ENCODE peak calls at places on chromosomes 7 and 10, in eight cellular contexts. C is HCT116, F is NB4, S is astrocyte, N is progenitor cell of endocrine pancreas, Q is left ventricle myocardium inferior, R is GM23338, K is astrocyte of the cerebellum. D is an unnamed sample.

GRCh38 chr10:62044569-62044968 is 143.1 kb downstream of the ARID5B start:
- DNase-seq in C (no peak), F (no peak), S (no peak), N (no peak), Q (no peak), R (no peak), K (no peak), D (no peak)

GRCh38 chr7:125085084-125085483 is 155.5 kb upstream of the POT1 start:
- DNase-seq in C (no peak), F (no peak), S (no peak), N (no peak), Q (no peak), R (no peak), K (no peak), D (no peak)

GRCh38 chr7:40545739-40546138 is 410.9 kb downstream of the SUGCT start:
- DNase-seq in C (no peak), F (no peak), S (no peak), N (no peak), Q (no peak), R (no peak), K (no peak), D (no peak)

GRCh38 chr10:6624392-6624791 is 44.3 kb upstream of the PRKCQ start:
- DNase-seq in C (no peak), F (no peak), S (no peak), N (no peak), Q (no peak), R (no peak), K (no peak), D (no peak)

GRCh38 chr10:36462194-36462593 is 663.2 kb upstream of the ANKRD30A start:
- DNase-seq in C (no peak), F (no peak), S (no peak), N (no peak), Q (no peak), R (no peak), K (no peak), D (no peak)

GRCh38 chr7:126424985-126425384 is 827.8 kb downstream of the GRM8 start:
- DNase-seq in C (no peak), F (no peak), S (no peak), N (no peak), Q (no peak), R (no peak), K (no peak), D (no peak)

GRCh38 chr7:55970561-55970960 is 6.2 kb downstream of the NIPSNAP2 start:
- DNase-seq in C (no peak), F (no peak), S (no peak), N (no peak), Q (no peak), R (no peak), K (no peak), D (no peak)

GRCh38 chr7:2996141-2996540 is 47.5 kb downstream of the CARD11 start:
- DNase-seq in C (no peak), F (no peak), S (no peak), N (no peak), Q (no peak), R (no peak), K (no peak), D (no peak)

DNA sequence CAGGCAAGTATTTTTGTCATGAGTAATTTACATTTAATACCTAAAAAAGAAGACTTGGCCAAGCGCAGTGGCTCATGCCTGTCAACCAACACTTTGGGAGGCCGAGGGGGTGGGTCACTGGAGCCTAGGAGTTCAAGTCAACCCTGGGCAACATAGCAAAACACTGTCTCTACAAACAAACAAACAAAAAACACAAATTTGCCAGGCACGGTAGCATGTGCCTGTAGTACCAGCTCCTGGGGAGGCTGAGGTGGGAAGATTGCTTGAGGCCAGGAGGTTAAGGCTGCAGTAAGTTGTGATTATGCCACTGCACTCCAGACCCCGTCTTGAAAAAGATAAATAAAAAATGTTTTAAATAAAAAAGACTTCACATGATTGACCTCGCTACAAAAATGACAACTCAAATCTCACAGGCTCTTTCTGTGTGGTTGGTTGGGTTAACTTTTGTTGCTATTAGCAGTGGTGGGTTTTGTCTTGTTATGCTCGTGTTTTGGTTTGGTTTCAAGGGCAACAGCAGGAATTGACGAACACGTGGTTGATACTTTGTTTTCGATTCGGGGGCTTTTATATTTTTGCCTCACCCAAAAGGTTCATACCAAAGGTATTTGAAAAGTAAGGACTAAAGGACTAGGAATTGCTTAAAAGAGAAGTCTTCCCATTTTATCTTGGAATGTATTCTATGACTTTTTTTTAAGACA is 227.2 kb upstream of the MKLN1 start:
- DNase-seq in C (no peak), F (no peak), S (no peak), N (no peak), Q (no peak), R (no peak), K (no peak), D (no peak)
- TF ChIP-seq CTCF in C (no peak), F (no peak), S (no peak), N (no peak), Q (no peak), R (no peak), K (no peak), D (no peak)

DNA sequence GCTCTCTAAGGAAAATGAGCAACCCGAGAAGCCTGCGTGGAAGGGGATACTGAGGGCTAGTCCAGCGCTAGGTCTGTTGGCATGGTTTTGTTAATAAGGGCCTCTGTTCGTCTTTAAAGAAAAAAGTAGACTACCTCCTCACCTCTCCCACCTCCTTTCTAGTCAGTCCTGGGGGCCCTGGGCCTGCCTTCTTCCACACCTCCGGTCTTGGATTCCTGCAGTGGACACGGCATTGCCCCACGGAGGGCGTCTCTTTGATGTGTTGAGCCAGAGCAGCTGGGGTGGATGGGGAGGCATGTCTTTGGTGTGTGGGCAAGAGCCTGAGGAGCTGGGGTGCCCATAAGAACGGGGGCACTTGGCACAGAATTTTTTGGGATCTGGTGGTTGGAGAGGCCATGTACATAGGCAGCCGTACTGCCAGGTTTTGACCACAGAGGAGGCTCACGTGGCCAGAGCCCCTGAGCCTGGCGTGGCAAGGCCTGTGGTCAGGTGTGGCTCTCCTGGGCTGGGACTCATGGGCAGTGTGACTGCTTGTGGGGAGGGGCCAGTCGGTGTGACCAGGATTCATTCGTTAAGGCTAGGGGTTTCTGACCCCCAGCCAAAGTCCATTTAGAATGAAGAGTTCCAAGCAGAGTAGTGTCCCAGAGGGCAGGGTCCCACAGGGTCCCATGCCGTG is 38.1 kb downstream of the AGAP3 start:
- DNase-seq in C (no peak), F (no peak), S (no peak), N (no peak), Q (no peak), R (no peak), K (no peak), D (no peak)
- TF ChIP-seq CTCF in C (no peak), F (no peak), S (no peak), N (no peak), Q (no peak), R (no peak), K (no peak), D (no peak)

GRCh38 chr7:91266067-91266930 is 2.1 kb downstream of the FZD1 start:
- DNase-seq in C (no peak), F (no peak), S (peak; percentile 20), N (no peak), Q (peak; percentile 25), R (peak; percentile 45), K (no peak), D (no peak)
- TF ChIP-seq CTCF in C (no peak), F (no peak), S (no peak), N (no peak), Q (no peak), R (no peak), K (no peak), D (no peak)

GRCh38 chr7:96827701-96828100 is 118.1 kb upstream of the SEM1 start:
- DNase-seq in C (no peak), F (no peak), S (no peak), N (no peak), Q (no peak), R (peak; percentile 55), K (no peak), D (no peak)
- TF ChIP-seq CTCF in C (peak; percentile 8), F (no peak), S (no peak), N (no peak), Q (no peak), R (peak; percentile 62), K (no peak), D (no peak)

GRCh38 chr10:34372509-34372908 is 442.6 kb downstream of the PARD3 start:
- DNase-seq in C (no peak), F (no peak), S (no peak), N (no peak), Q (no peak), R (no peak), K (no peak), D (no peak)

GRCh38 chr10:34369120-34369519 is 446.0 kb downstream of the PARD3 start:
- DNase-seq in C (no peak), F (no peak), S (no peak), N (no peak), Q (no peak), R (no peak), K (no peak), D (no peak)

GRCh38 chr10:34364253-34365037 is 450.7 kb downstream of the PARD3 start:
- DNase-seq in C (no peak), F (no peak), S (peak; percentile 8), N (no peak), Q (no peak), R (no peak), K (no peak), D (no peak)

DNA sequence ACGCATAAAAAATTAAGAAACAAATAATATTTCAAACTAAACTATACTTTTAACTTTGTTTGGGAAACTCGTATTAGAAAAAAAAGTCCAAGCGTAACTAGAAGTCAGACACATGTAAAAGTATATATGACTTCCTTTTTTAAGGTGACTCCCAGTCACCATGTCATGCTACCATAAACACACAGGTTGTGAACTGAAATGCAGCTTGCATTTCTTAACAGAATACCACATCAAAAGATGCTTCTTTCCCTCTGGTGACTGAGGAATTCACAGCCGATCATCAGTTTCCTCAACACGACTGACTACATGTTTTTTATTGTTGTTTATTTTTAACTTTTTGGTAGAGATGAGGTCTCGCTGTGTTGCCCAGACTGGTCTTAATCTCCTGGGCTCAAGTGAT is 445.0 kb downstream of the PARD3 start:
- DNase-seq in C (no peak), F (no peak), S (no peak), N (no peak), Q (no peak), R (no peak), K (no peak), D (no peak)
- TF ChIP-seq CTCF in C (no peak), F (no peak), S (no peak), N (no peak), Q (no peak), R (no peak), K (no peak), D (no peak)